ENCODE peak calls at places on chromosomes 4 and X, in ten cellular contexts. One of them, this sample, is unnamed.

GRCh38 chrX:75061701-75062100 is 94.4 kb downstream of the ABCB7 start:
- DNase-seq in GM13977: no peak
- DNase-seq in hepatocyte: no peak
- DNase-seq in BJ: no peak
- DNase-seq in uterus: no peak
- DNase-seq in keratinocyte: no peak
- DNase-seq in AG04449: no peak
- DNase-seq in fibroblast of lung: no peak
- DNase-seq in kidney: no peak
- DNase-seq in progenitor cell of endocrine pancreas: no peak
- DNase-seq in this sample: no peak

GRCh38 chr4:163398238-163398637 is 54.5 kb downstream of the NPY5R start:
- DNase-seq in GM13977: no peak
- DNase-seq in hepatocyte: no peak
- DNase-seq in BJ: no peak
- DNase-seq in uterus: no peak
- DNase-seq in keratinocyte: no peak
- DNase-seq in AG04449: no peak
- DNase-seq in fibroblast of lung: no peak
- DNase-seq in kidney: no peak
- DNase-seq in progenitor cell of endocrine pancreas: no peak
- DNase-seq in this sample: no peak

GRCh38 chr4:150789864-150790263 is 207.9 kb downstream of the MAB21L2 start:
- DNase-seq in GM13977: no peak
- DNase-seq in hepatocyte: no peak
- DNase-seq in BJ: no peak
- DNase-seq in uterus: no peak
- DNase-seq in keratinocyte: no peak
- DNase-seq in AG04449: no peak
- DNase-seq in fibroblast of lung: no peak
- DNase-seq in kidney: no peak
- DNase-seq in progenitor cell of endocrine pancreas: no peak
- DNase-seq in this sample: no peak

GRCh38 chr4:144647095-144647959 is 1.4 kb downstream of the HHIP start:
- DNase-seq in GM13977: peak
- DNase-seq in hepatocyte: peak
- DNase-seq in BJ: no peak
- DNase-seq in uterus: no peak
- DNase-seq in keratinocyte: no peak
- DNase-seq in AG04449: no peak
- DNase-seq in fibroblast of lung: peak
- DNase-seq in kidney: no peak
- DNase-seq in progenitor cell of endocrine pancreas: no peak
- DNase-seq in this sample: peak

GRCh38 chr4:4856071-4857000 is 3.1 kb upstream of the MSX1 start:
- DNase-seq in GM13977: peak
- DNase-seq in hepatocyte: peak
- DNase-seq in BJ: no peak
- DNase-seq in uterus: no peak
- DNase-seq in keratinocyte: no peak
- DNase-seq in AG04449: no peak
- DNase-seq in fibroblast of lung: no peak
- DNase-seq in kidney: peak
- DNase-seq in progenitor cell of endocrine pancreas: no peak
- DNase-seq in this sample: peak

GRCh38 chr4:25863906-25864418 is 1.2 kb upstream of the SEL1L3 start:
- DNase-seq in GM13977: no peak
- DNase-seq in hepatocyte: no peak
- DNase-seq in BJ: no peak
- DNase-seq in uterus: no peak
- DNase-seq in keratinocyte: no peak
- DNase-seq in AG04449: no peak
- DNase-seq in fibroblast of lung: no peak
- DNase-seq in kidney: no peak
- DNase-seq in progenitor cell of endocrine pancreas: no peak
- DNase-seq in this sample: no peak

GRCh38 chr4:15598644-15599043 is 56.5 kb downstream of the FBXL5 start:
- DNase-seq in GM13977: no peak
- DNase-seq in hepatocyte: no peak
- DNase-seq in BJ: no peak
- DNase-seq in uterus: no peak
- DNase-seq in keratinocyte: no peak
- DNase-seq in AG04449: peak
- DNase-seq in fibroblast of lung: peak
- DNase-seq in kidney: no peak
- DNase-seq in progenitor cell of endocrine pancreas: no peak
- DNase-seq in this sample: no peak

GRCh38 chr4:25913056-25913850 is 767 bp upstream of the SMIM20 start:
- DNase-seq in GM13977: peak
- DNase-seq in hepatocyte: no peak
- DNase-seq in BJ: no peak
- DNase-seq in uterus: peak
- DNase-seq in keratinocyte: no peak
- DNase-seq in AG04449: no peak
- DNase-seq in fibroblast of lung: no peak
- DNase-seq in kidney: peak
- DNase-seq in progenitor cell of endocrine pancreas: no peak
- DNase-seq in this sample: peak

GRCh38 chr4:24042094-24042493 is 152.2 kb upstream of the PPARGC1A start:
- DNase-seq in GM13977: no peak
- DNase-seq in hepatocyte: no peak
- DNase-seq in BJ: peak
- DNase-seq in uterus: no peak
- DNase-seq in keratinocyte: no peak
- DNase-seq in AG04449: peak
- DNase-seq in fibroblast of lung: peak
- DNase-seq in kidney: no peak
- DNase-seq in progenitor cell of endocrine pancreas: no peak
- DNase-seq in this sample: no peak

GRCh38 chr4:182749768-182750167 is 167.4 kb downstream of the DCTD start:
- DNase-seq in GM13977: no peak
- DNase-seq in hepatocyte: no peak
- DNase-seq in BJ: no peak
- DNase-seq in uterus: no peak
- DNase-seq in keratinocyte: no peak
- DNase-seq in AG04449: no peak
- DNase-seq in fibroblast of lung: no peak
- DNase-seq in kidney: no peak
- DNase-seq in progenitor cell of endocrine pancreas: no peak
- DNase-seq in this sample: no peak

GRCh38 chrX:21376636-21377035 is 2.4 kb downstream of the CNKSR2 start:
- DNase-seq in GM13977: no peak
- DNase-seq in hepatocyte: no peak
- DNase-seq in BJ: no peak
- DNase-seq in uterus: no peak
- DNase-seq in keratinocyte: no peak
- DNase-seq in AG04449: no peak
- DNase-seq in fibroblast of lung: no peak
- DNase-seq in kidney: no peak
- DNase-seq in progenitor cell of endocrine pancreas: no peak
- DNase-seq in this sample: no peak

GRCh38 chr4:187021436-187022205 is 298.0 kb upstream of the FAT1 start:
- DNase-seq in GM13977: no peak
- DNase-seq in hepatocyte: no peak
- DNase-seq in BJ: no peak
- DNase-seq in uterus: no peak
- DNase-seq in keratinocyte: no peak
- DNase-seq in AG04449: no peak
- DNase-seq in fibroblast of lung: no peak
- DNase-seq in kidney: no peak
- DNase-seq in progenitor cell of endocrine pancreas: no peak
- DNase-seq in this sample: no peak

GRCh38 chr4:109571494-109571893 is 11.4 kb downstream of the MCUB start:
- DNase-seq in GM13977: no peak
- DNase-seq in hepatocyte: no peak
- DNase-seq in BJ: no peak
- DNase-seq in uterus: no peak
- DNase-seq in keratinocyte: no peak
- DNase-seq in AG04449: no peak
- DNase-seq in fibroblast of lung: no peak
- DNase-seq in kidney: no peak
- DNase-seq in progenitor cell of endocrine pancreas: no peak
- DNase-seq in this sample: no peak

GRCh38 chr4:109572154-109572553 is 12.1 kb downstream of the MCUB start:
- DNase-seq in GM13977: no peak
- DNase-seq in hepatocyte: no peak
- DNase-seq in BJ: no peak
- DNase-seq in uterus: no peak
- DNase-seq in keratinocyte: no peak
- DNase-seq in AG04449: no peak
- DNase-seq in fibroblast of lung: no peak
- DNase-seq in kidney: no peak
- DNase-seq in progenitor cell of endocrine pancreas: no peak
- DNase-seq in this sample: no peak

GRCh38 chr4:109576462-109576861 is 16.4 kb downstream of the MCUB start:
- DNase-seq in GM13977: no peak
- DNase-seq in hepatocyte: no peak
- DNase-seq in BJ: no peak
- DNase-seq in uterus: peak
- DNase-seq in keratinocyte: no peak
- DNase-seq in AG04449: no peak
- DNase-seq in fibroblast of lung: no peak
- DNase-seq in kidney: no peak
- DNase-seq in progenitor cell of endocrine pancreas: no peak
- DNase-seq in this sample: no peak

GRCh38 chr4:109574931-109575804 is 15.1 kb downstream of the MCUB start:
- DNase-seq in GM13977: no peak
- DNase-seq in hepatocyte: no peak
- DNase-seq in BJ: no peak
- DNase-seq in uterus: no peak
- DNase-seq in keratinocyte: no peak
- DNase-seq in AG04449: no peak
- DNase-seq in fibroblast of lung: no peak
- DNase-seq in kidney: no peak
- DNase-seq in progenitor cell of endocrine pancreas: no peak
- DNase-seq in this sample: no peak

DNA sequence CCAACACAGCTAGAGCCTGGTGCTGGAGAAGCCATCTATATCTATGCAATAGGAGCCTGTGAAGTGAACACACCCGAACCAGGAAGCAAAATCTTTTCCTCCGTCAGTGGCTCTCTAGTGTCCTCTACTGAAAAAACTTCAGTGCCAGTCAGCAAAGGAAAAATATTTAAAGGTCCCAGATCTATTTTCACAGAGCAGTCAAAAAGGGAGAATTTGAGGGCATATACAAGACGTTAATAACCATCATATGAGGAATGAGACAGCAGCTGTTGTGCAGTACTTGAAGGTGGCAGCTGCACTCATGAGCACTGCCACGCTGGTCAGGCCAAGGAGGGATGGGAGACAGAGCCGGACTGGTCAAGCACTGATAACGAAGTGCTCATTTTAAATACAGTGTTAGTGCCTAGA is 14.4 kb downstream of the MCUB start:
- DNase-seq in GM13977: no peak
- DNase-seq in hepatocyte: peak
- DNase-seq in BJ: no peak
- DNase-seq in uterus: no peak
- DNase-seq in keratinocyte: no peak
- DNase-seq in AG04449: no peak
- DNase-seq in fibroblast of lung: peak
- DNase-seq in kidney: no peak
- DNase-seq in progenitor cell of endocrine pancreas: no peak
- DNase-seq in this sample: no peak
- TF ChIP-seq CTCF in GM13977: peak
- TF ChIP-seq CTCF in hepatocyte: peak
- TF ChIP-seq CTCF in BJ: peak
- TF ChIP-seq CTCF in uterus: no peak
- TF ChIP-seq CTCF in keratinocyte: peak
- TF ChIP-seq CTCF in AG04449: no peak
- TF ChIP-seq CTCF in fibroblast of lung: peak
- TF ChIP-seq CTCF in kidney: peak
- TF ChIP-seq CTCF in progenitor cell of endocrine pancreas: no peak
- TF ChIP-seq CTCF in this sample: no peak

GRCh38 chr4:158710814-158711213 is 12.4 kb downstream of the PPID start:
- DNase-seq in GM13977: no peak
- DNase-seq in hepatocyte: no peak
- DNase-seq in BJ: no peak
- DNase-seq in uterus: no peak
- DNase-seq in keratinocyte: no peak
- DNase-seq in AG04449: no peak
- DNase-seq in fibroblast of lung: peak
- DNase-seq in kidney: no peak
- DNase-seq in progenitor cell of endocrine pancreas: no peak
- DNase-seq in this sample: no peak
- TF ChIP-seq CTCF in GM13977: no peak
- TF ChIP-seq CTCF in hepatocyte: no peak
- TF ChIP-seq CTCF in BJ: peak
- TF ChIP-seq CTCF in uterus: no peak
- TF ChIP-seq CTCF in keratinocyte: peak
- TF ChIP-seq CTCF in AG04449: peak
- TF ChIP-seq CTCF in fibroblast of lung: peak
- TF ChIP-seq CTCF in kidney: peak
- TF ChIP-seq CTCF in progenitor cell of endocrine pancreas: peak
- TF ChIP-seq CTCF in this sample: no peak

DNA sequence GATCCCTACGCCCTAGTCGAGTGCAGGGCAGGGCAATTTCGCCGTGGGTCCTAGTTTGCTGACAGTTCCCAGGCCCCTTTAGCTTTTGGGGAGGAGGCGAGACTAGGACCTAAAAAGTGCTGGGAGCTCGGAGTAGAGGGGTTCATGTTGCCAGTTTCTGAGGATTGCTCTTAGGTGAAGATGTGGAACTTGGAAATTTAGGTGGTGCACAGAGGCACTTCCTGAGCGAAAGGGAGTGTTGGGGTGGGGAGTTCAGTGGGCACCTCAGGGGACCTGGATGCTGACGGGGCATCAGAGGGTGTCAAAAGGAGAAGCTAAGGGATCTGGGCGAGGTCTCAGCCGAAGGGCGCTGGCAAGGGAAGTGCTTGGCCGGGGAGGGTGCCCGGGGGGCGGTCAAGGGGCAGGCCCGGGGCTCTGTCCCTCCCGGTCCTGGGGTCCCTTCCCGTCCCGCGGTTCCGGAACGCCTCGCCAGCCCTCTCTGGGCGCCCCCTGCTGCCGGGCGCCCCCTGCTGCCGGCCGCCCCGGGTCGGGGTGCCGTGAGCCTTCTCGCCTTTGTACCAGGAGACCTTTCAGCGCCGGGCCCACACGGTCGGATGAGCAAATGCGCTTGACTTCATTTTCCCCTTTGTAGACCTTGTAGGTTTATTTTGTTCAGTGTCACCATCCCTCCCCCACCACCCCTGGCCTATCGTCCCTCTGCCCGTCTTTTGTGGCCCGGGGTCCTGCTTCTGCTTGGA is 3.0 kb upstream of the PHOX2B start:
- DNase-seq in GM13977: peak
- DNase-seq in hepatocyte: no peak
- DNase-seq in BJ: no peak
- DNase-seq in uterus: no peak
- DNase-seq in keratinocyte: no peak
- DNase-seq in AG04449: no peak
- DNase-seq in fibroblast of lung: no peak
- DNase-seq in kidney: peak
- DNase-seq in progenitor cell of endocrine pancreas: no peak
- DNase-seq in this sample: no peak
- TF ChIP-seq CTCF in GM13977: peak
- TF ChIP-seq CTCF in hepatocyte: no peak
- TF ChIP-seq CTCF in BJ: peak
- TF ChIP-seq CTCF in uterus: no peak
- TF ChIP-seq CTCF in keratinocyte: no peak
- TF ChIP-seq CTCF in AG04449: no peak
- TF ChIP-seq CTCF in fibroblast of lung: no peak
- TF ChIP-seq CTCF in kidney: no peak
- TF ChIP-seq CTCF in progenitor cell of endocrine pancreas: peak
- TF ChIP-seq CTCF in this sample: peak

GRCh38 chr4:83002329-83002728 is 8.3 kb downstream of the LIN54 start:
- DNase-seq in GM13977: no peak
- DNase-seq in hepatocyte: no peak
- DNase-seq in BJ: no peak
- DNase-seq in uterus: no peak
- DNase-seq in keratinocyte: no peak
- DNase-seq in AG04449: no peak
- DNase-seq in fibroblast of lung: no peak
- DNase-seq in kidney: no peak
- DNase-seq in progenitor cell of endocrine pancreas: no peak
- DNase-seq in this sample: no peak
- TF ChIP-seq CTCF in GM13977: no peak
- TF ChIP-seq CTCF in hepatocyte: no peak
- TF ChIP-seq CTCF in BJ: no peak
- TF ChIP-seq CTCF in uterus: no peak
- TF ChIP-seq CTCF in keratinocyte: no peak
- TF ChIP-seq CTCF in AG04449: no peak
- TF ChIP-seq CTCF in fibroblast of lung: no peak
- TF ChIP-seq CTCF in kidney: no peak
- TF ChIP-seq CTCF in progenitor cell of endocrine pancreas: no peak
- TF ChIP-seq CTCF in this sample: no peak